ENCODE peak calls at places on chromosomes 5 and 9, in six cellular contexts. P, Y, V, H, K and X are unnamed samples.

GRCh38 chr9:108040783-108041182 is 551.2 kb upstream of the KLF4 start:
- DNase-seq in H (no peak), V (no peak), P (no peak), K (no peak), Y (no peak), X (no peak)

GRCh38 chr9:18359335-18359734 is 114.6 kb upstream of the ADAMTSL1 start:
- DNase-seq in K (no peak), P (no peak), H (no peak), V (no peak), Y (no peak), X (peak; percentile 83)

GRCh38 chr5:134420326-134420725 is 8.6 kb upstream of the CDKN2AIPNL start:
- DNase-seq in V (no peak), Y (no peak), H (no peak), K (no peak), P (no peak), X (no peak)

GRCh38 chr5:3002230-3002629 is 250.8 kb upstream of the IRX2 start:
- DNase-seq in P (no peak), H (no peak), Y (no peak), V (no peak), K (no peak), X (no peak)

GRCh38 chr5:310516-310915 is 11.0 kb upstream of the AHRR start:
- DNase-seq in V (no peak), P (no peak), H (no peak), Y (no peak), K (no peak), X (no peak)

GRCh38 chr5:96065577-96066385 is 104.1 kb upstream of the ELL2 start:
- DNase-seq in Y (peak; percentile 10), H (no peak), K (no peak), V (no peak), P (no peak), X (no peak)

GRCh38 chr5:114185274-114185673 is 176.6 kb upstream of the KCNN2 start:
- DNase-seq in P (no peak), Y (no peak), K (no peak), H (no peak), V (no peak), X (no peak)

GRCh38 chr5:78540335-78541057 is 108.1 kb downstream of the LHFPL2 start:
- DNase-seq in Y (peak; percentile 70), H (no peak), K (no peak), P (no peak), V (no peak), X (no peak)

GRCh38 chr9:93329632-93330286 is 121.7 kb upstream of the FAM120A start:
- DNase-seq in P (no peak), H (no peak), V (no peak), K (no peak), Y (no peak), X (no peak)

GRCh38 chr9:27193886-27194285 is 84.9 kb downstream of the TEK start:
- DNase-seq in K (no peak), H (no peak), P (no peak), Y (no peak), V (no peak), X (no peak)

GRCh38 chr9:8845376-8845775 is 1045.8 kb upstream of the DMAC1 start:
- DNase-seq in K (no peak), H (no peak), Y (no peak), V (no peak), P (no peak), X (no peak)

GRCh38 chr5:13540154-13540815 is 404.2 kb downstream of the DNAH5 start:
- DNase-seq in Y (no peak), K (no peak), P (no peak), V (no peak), H (no peak), X (no peak)

GRCh38 chr5:78768781-78769380 is 120.3 kb upstream of the LHFPL2 start:
- DNase-seq in K (no peak), V (no peak), H (no peak), P (no peak), Y (no peak), X (no peak)

GRCh38 chr9:38171926-38172325 is 102.9 kb upstream of the SHB start:
- DNase-seq in V (no peak), K (no peak), P (no peak), H (no peak), Y (no peak), X (no peak)

GRCh38 chr9:84940294-84940693 is 270.8 kb downstream of the NTRK2 start:
- DNase-seq in Y (no peak), K (no peak), P (no peak), H (no peak), V (no peak), X (no peak)

GRCh38 chr5:167614294-167615104 is 676.9 kb upstream of the WWC1 start:
- DNase-seq in K (no peak), V (no peak), H (no peak), Y (no peak), P (no peak), X (no peak)

GRCh38 chr5:61333351-61334223 is 1.5 kb downstream of the ZSWIM6 start:
- DNase-seq in K (peak; percentile 28), Y (no peak), P (peak; percentile 41), V (peak; percentile 55), H (no peak), X (no peak)

GRCh38 chr5:139877129-139877597 is 81.6 kb downstream of the PSD2 start:
- DNase-seq in V (no peak), Y (no peak), K (no peak), H (no peak), P (peak; percentile 16), X (no peak)

GRCh38 chr5:137272831-137273230 is 226.3 kb downstream of the SPOCK1 start:
- DNase-seq in P (no peak), H (no peak), V (no peak), Y (no peak), K (no peak), X (no peak)

GRCh38 chr5:158393457-158393856 is 534.5 kb upstream of the CLINT1 start:
- DNase-seq in P (no peak), Y (no peak), V (no peak), K (no peak), H (no peak), X (no peak)

GRCh38 chr9:135224286-135224871 is 136.9 kb downstream of the OLFM1 start:
- DNase-seq in H (peak; percentile 75), K (no peak), V (no peak), Y (no peak), P (no peak), X (no peak)

GRCh38 chr9:136937186-136938001 is 7.1 kb downstream of the FBXW5 start:
- DNase-seq in Y (no peak), H (no peak), V (no peak), K (no peak), P (no peak), X (no peak)

GRCh38 chr9:13383216-13383615 is 103.7 kb upstream of the MPDZ start:
- DNase-seq in P (no peak), K (no peak), Y (no peak), V (no peak), H (no peak), X (no peak)

GRCh38 chr5:54547711-54548250 is 30.2 kb downstream of the SNX18 start:
- DNase-seq in P (no peak), H (peak; percentile 79), K (no peak), V (peak; percentile 37), Y (no peak), X (peak; percentile 53)

GRCh38 chr5:13745508-13745907 is 199.0 kb downstream of the DNAH5 start:
- DNase-seq in H (no peak), K (no peak), Y (no peak), V (no peak), P (no peak), X (peak; percentile 51)

GRCh38 chr9:100129772-100130171 is 30.7 kb downstream of the INVS start:
- DNase-seq in K (no peak), Y (no peak), P (no peak), V (no peak), H (no peak), X (no peak)

GRCh38 chr5:23208959-23209431 is 298.4 kb upstream of the PRDM9 start:
- DNase-seq in H (no peak), P (no peak), Y (peak; percentile 51), V (peak; percentile 59), K (no peak), X (no peak)

GRCh38 chr9:95764920-95765319 is 110.6 kb upstream of the ERCC6L2 start:
- DNase-seq in K (no peak), V (no peak), Y (no peak), H (no peak), P (no peak), X (no peak)

GRCh38 chr9:129703121-129703520 is 37.7 kb downstream of the PRRX2 start:
- DNase-seq in V (no peak), P (no peak), H (no peak), K (no peak), Y (no peak), X (no peak)

GRCh38 chr5:17817946-17818345 is 183.7 kb downstream of the TAF11L14 start:
- DNase-seq in H (no peak), K (no peak), Y (no peak), V (no peak), P (no peak), X (no peak)

GRCh38 chr5:125743939-125744338 is 679.3 kb upstream of the GRAMD2B start:
- DNase-seq in K (no peak), P (no peak), Y (no peak), V (no peak), H (no peak), X (no peak)